ENCODE peak calls at places on chromosomes 13 and 19, in nine cellular contexts. C, R, H, M, Z, N, U, T and S are unnamed samples.

GRCh38 chr13:72437458-72437857 is 290.0 kb downstream of the MZT1 start:
- DNase-seq in C (peak; percentile 29), R (no peak), H (no peak), M (no peak), Z (no peak), N (peak; percentile 69), U (no peak), T (no peak), S (peak; percentile 74)

GRCh38 chr13:112071011-112071901 is 4.3 kb downstream of the SOX1 start:
- DNase-seq in C (no peak), R (no peak), H (no peak), M (no peak), Z (no peak), N (no peak), U (no peak), T (peak; percentile 86), S (no peak)

GRCh38 chr19:55005684-55006488 is 32.2 kb downstream of the GP6 start:
- DNase-seq in C (no peak), R (no peak), H (no peak), M (peak; percentile 52), Z (no peak), N (peak; percentile 57), U (peak; percentile 93), T (no peak), S (peak; percentile 99)

GRCh38 chr13:19606152-19606551 is 27.3 kb upstream of the MPHOSPH8 start:
- DNase-seq in C (no peak), R (no peak), H (no peak), M (no peak), Z (no peak), N (peak; percentile 64), U (no peak), T (no peak), S (peak; percentile 52)

GRCh38 chr13:98189841-98190505 is 12.9 kb upstream of the RNF113B start:
- DNase-seq in C (no peak), R (peak; percentile 40), H (no peak), M (no peak), Z (no peak), N (no peak), U (no peak), T (no peak), S (no peak)

GRCh38 chr13:98468352-98468751 is 108.6 kb downstream of the STK24 start:
- DNase-seq in C (no peak), R (no peak), H (no peak), M (no peak), Z (no peak), N (no peak), U (no peak), T (peak; percentile 13), S (no peak)

GRCh38 chr13:20181180-20181579 is 11.6 kb downstream of the GJB2 start:
- DNase-seq in C (no peak), R (no peak), H (no peak), M (no peak), Z (no peak), N (no peak), U (no peak), T (peak; percentile 16), S (no peak)

GRCh38 chr13:50676602-50677001 is 166.9 kb downstream of the DLEU7 start:
- DNase-seq in C (peak; percentile 31), R (no peak), H (no peak), M (no peak), Z (no peak), N (peak; percentile 86), U (peak; percentile 6), T (no peak), S (peak; percentile 71)

GRCh38 chr13:44397766-44398223 is 24.2 kb downstream of the SERP2 start:
- DNase-seq in C (no peak), R (no peak), H (no peak), M (no peak), Z (no peak), N (no peak), U (no peak), T (no peak), S (peak; percentile 20)

GRCh38 chr19:4524808-4525562 is 6.7 kb upstream of the PLIN4 start:
- DNase-seq in C (no peak), R (peak; percentile 64), H (no peak), M (peak; percentile 61), Z (peak; percentile 68), N (peak; percentile 43), U (peak; percentile 62), T (peak; percentile 10), S (peak; percentile 21)

GRCh38 chr13:106052200-106052767 is 483.2 kb downstream of the EFNB2 start:
- DNase-seq in C (no peak), R (no peak), H (no peak), M (no peak), Z (no peak), N (no peak), U (no peak), T (no peak), S (no peak)

GRCh38 chr13:84844473-84844872 is 954.7 kb downstream of the SLITRK6 start:
- DNase-seq in C (no peak), R (no peak), H (no peak), M (no peak), Z (no peak), N (peak; percentile 7), U (no peak), T (peak; percentile 49), S (peak; percentile 24)

GRCh38 chr13:105552078-105552477 is 983.4 kb downstream of the EFNB2 start:
- DNase-seq in C (no peak), R (no peak), H (no peak), M (no peak), Z (no peak), N (no peak), U (no peak), T (no peak), S (no peak)

GRCh38 chr13:48412881-48413351 is at the start of gene LPAR6:
- DNase-seq in C (peak; percentile 48), R (no peak), H (no peak), M (no peak), Z (no peak), N (no peak), U (no peak), T (no peak), S (no peak)

GRCh38 chr13:45398862-45399261 is 19.3 kb downstream of the SLC25A30 start:
- DNase-seq in C (no peak), R (no peak), H (no peak), M (peak; percentile 28), Z (no peak), N (no peak), U (peak; percentile 2), T (no peak), S (no peak)

GRCh38 chr19:2922987-2923386 is 21.8 kb downstream of the ZNF77 start:
- DNase-seq in C (no peak), R (no peak), H (no peak), M (no peak), Z (no peak), N (peak; percentile 20), U (no peak), T (no peak), S (no peak)